ENCODE peak calls at places on chromosome 9, in five cellular contexts. I is suprapubic skin, V is tibial artery, D is body of pancreas, X is ovary. R is an unnamed sample.
A peak's percentile ranks its signal among the peaks of the same experiment; 100 is the strongest.

GRCh38 chr9:86163503-86163902 is 64.1 kb upstream of the GOLM1 start:
- DNase-seq in I (no peak), V (no peak), D (no peak), X (no peak), R (no peak)

GRCh38 chr9:93099551-93100264 is 3.7 kb downstream of the CARD19 start:
- DNase-seq in I (peak; percentile 62), V (peak; percentile 19), D (no peak), X (peak; percentile 20), R (peak; percentile 50)

GRCh38 chr9:93450817-93451761 is at the start of gene FAM120A:
- DNase-seq in I (peak; percentile 83), V (peak; percentile 56), D (peak; percentile 78), X (peak; percentile 73), R (peak; percentile 84)

GRCh38 chr9:129697111-129697955 is 31.9 kb downstream of the PRRX2 start:
- DNase-seq in I (no peak), V (peak; percentile 79), D (peak; percentile 16), X (peak; percentile 74), R (peak; percentile 93)

GRCh38 chr9:98450486-98450885 is 195.0 kb upstream of the TBC1D2 start:
- DNase-seq in I (no peak), V (no peak), D (no peak), X (no peak), R (no peak)

GRCh38 chr9:93600504-93600903 is 24.1 kb downstream of the PHF2 start:
- DNase-seq in I (peak; percentile 70), V (no peak), D (no peak), X (no peak), R (peak; percentile 50)

GRCh38 chr9:744790-745456 is 96.6 kb upstream of the DMRT1 start:
- DNase-seq in I (no peak), V (no peak), D (peak; percentile 97), X (peak; percentile 62), R (peak; percentile 60)

GRCh38 chr9:120439147-120439546 is 140.8 kb downstream of the CDK5RAP2 start:
- DNase-seq in I (no peak), V (no peak), D (no peak), X (no peak), R (no peak)

GRCh38 chr9:70642421-70642820 is 228.0 kb upstream of the KLF9 start:
- DNase-seq in I (no peak), V (no peak), D (no peak), X (no peak), R (no peak)

GRCh38 chr9:125759812-125760134 is 12.6 kb downstream of the PBX3 start:
- DNase-seq in I (no peak), V (no peak), D (no peak), X (no peak), R (no peak)

GRCh38 chr9:75163764-75164163 is 75.5 kb downstream of the OSTF1 start:
- DNase-seq in I (no peak), V (no peak), D (no peak), X (no peak), R (no peak)

GRCh38 chr9:125461501-125462190 is 200.0 kb downstream of the GAPVD1 start:
- DNase-seq in I (no peak), V (no peak), D (no peak), X (no peak), R (no peak)

GRCh38 chr9:94157408-94157801 is 73.1 kb downstream of the PTPDC1 start:
- DNase-seq in I (no peak), V (no peak), D (no peak), X (no peak), R (no peak)

GRCh38 chr9:128065907-128066712 is 1.0 kb downstream of the NAIF1 start:
- DNase-seq in I (no peak), V (no peak), D (no peak), X (peak; percentile 63), R (no peak)

GRCh38 chr9:15349892-15350761 is 43.1 kb upstream of the TTC39B start:
- DNase-seq in I (no peak), V (no peak), D (no peak), X (no peak), R (no peak)

GRCh38 chr9:133563286-133564213 is 29.0 kb downstream of the ADAMTSL2 start:
- DNase-seq in I (no peak), V (no peak), D (no peak), X (peak; percentile 70), R (no peak)

GRCh38 chr9:114813717-114814418 is 8.0 kb upstream of the TNFSF15 start:
- DNase-seq in I (no peak), V (no peak), D (no peak), X (no peak), R (no peak)

GRCh38 chr9:130766031-130766903 is 68.8 kb upstream of the ABL1 start:
- DNase-seq in I (no peak), V (no peak), D (no peak), X (no peak), R (peak; percentile 79)

GRCh38 chr9:120308495-120308894 is 271.5 kb downstream of the CDK5RAP2 start:
- DNase-seq in I (peak; percentile 58), V (no peak), D (no peak), X (no peak), R (no peak)

GRCh38 chr9:125601986-125602385 is 105.0 kb downstream of the MAPKAP1 start:
- DNase-seq in I (no peak), V (no peak), D (no peak), X (no peak), R (no peak)

GRCh38 chr9:75851917-75852316 is 38.6 kb upstream of the PCSK5 start:
- DNase-seq in I (no peak), V (no peak), D (no peak), X (no peak), R (no peak)

GRCh38 chr9:112844771-112845542 is 45.7 kb downstream of the SLC46A2 start:
- DNase-seq in I (peak; percentile 35), V (peak; percentile 73), D (peak; percentile 76), X (peak; percentile 76), R (peak; percentile 95)

GRCh38 chr9:111645806-111646205 is 14.7 kb downstream of the DNAJC25 start:
- DNase-seq in I (no peak), V (no peak), D (no peak), X (no peak), R (no peak)

GRCh38 chr9:120151806-120152205 is 428.2 kb downstream of the CDK5RAP2 start:
- DNase-seq in I (no peak), V (no peak), D (no peak), X (no peak), R (no peak)

GRCh38 chr9:11233693-11234092 is 620.9 kb upstream of the PTPRD start:
- DNase-seq in I (no peak), V (no peak), D (no peak), X (no peak), R (no peak)

GRCh38 chr9:133474853-133475252 is 4.0 kb downstream of the SLC2A6 start:
- DNase-seq in I (no peak), V (no peak), D (no peak), X (no peak), R (no peak)

GRCh38 chr9:2281031-2281802 is 266.1 kb downstream of the SMARCA2 start:
- DNase-seq in I (no peak), V (no peak), D (no peak), X (no peak), R (no peak)

GRCh38 chr9:89153618-89154017 is 25.0 kb downstream of the SHC3 start:
- DNase-seq in I (no peak), V (peak; percentile 47), D (peak; percentile 39), X (no peak), R (no peak)
- H3K27ac ChIP-seq in I (no peak overlapping the region), V (no peak overlapping the region), D (no peak overlapping the region), X (no peak overlapping the region), R (no peak overlapping the region)

GRCh38 chr9:109914280-109915027 is 134.5 kb downstream of the PALM2AKAP2 start:
- DNase-seq in I (no peak), V (no peak), D (no peak), X (no peak), R (no peak)

GRCh38 chr9:109913461-109913810 is 133.4 kb downstream of the PALM2AKAP2 start:
- DNase-seq in I (no peak), V (no peak), D (no peak), X (no peak), R (no peak)

GRCh38 chr9:109910616-109911568 is 130.9 kb downstream of the PALM2AKAP2 start:
- DNase-seq in I (no peak), V (no peak), D (no peak), X (no peak), R (no peak)

GRCh38 chr9:109912082-109912581 is 132.1 kb downstream of the PALM2AKAP2 start:
- DNase-seq in I (no peak), V (no peak), D (no peak), X (no peak), R (no peak)

DNA sequence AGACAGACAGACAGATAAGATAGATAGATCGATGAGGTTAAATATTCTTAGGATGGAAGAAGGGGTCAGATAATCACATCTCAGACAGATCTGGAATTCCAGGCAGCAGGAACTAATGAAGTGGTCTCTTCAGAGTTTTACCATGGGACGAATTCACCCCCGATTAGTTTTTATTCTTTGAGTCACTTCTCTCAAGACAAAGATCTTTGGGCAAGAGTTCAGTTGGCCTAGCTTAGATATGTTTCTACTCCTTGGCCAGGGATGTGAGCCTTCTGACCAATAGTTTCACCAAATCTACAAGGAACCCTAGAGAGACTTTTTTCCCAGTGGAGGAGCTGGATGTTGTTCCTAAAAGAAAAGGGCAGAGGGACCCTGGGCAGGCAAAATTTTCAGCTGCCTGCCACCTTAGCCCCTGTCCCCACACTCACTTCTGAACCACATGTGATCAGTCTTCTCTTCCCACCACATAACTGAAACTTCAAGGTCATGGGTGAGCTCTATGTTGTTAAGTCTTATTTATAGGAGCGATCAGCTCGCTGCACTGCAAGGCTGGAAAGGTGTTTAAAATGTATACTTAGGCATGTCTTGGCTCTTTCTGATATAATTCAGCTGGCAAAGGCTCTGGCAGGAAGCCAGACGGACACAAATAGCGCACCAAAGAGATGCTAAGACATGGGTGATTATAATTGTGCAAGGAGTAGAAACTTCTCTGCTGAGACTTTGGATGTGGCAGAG is 132.9 kb downstream of the PALM2AKAP2 start:
- DNase-seq in I (no peak), V (no peak), D (no peak), X (no peak), R (no peak)
- H3K27ac ChIP-seq in I (peak overlapping the region; percentile 74), V (peak overlapping the region; percentile 38), D (peak overlapping the region; percentile 41), X (no peak overlapping the region), R (peak overlapping the region; percentile 39)

DNA sequence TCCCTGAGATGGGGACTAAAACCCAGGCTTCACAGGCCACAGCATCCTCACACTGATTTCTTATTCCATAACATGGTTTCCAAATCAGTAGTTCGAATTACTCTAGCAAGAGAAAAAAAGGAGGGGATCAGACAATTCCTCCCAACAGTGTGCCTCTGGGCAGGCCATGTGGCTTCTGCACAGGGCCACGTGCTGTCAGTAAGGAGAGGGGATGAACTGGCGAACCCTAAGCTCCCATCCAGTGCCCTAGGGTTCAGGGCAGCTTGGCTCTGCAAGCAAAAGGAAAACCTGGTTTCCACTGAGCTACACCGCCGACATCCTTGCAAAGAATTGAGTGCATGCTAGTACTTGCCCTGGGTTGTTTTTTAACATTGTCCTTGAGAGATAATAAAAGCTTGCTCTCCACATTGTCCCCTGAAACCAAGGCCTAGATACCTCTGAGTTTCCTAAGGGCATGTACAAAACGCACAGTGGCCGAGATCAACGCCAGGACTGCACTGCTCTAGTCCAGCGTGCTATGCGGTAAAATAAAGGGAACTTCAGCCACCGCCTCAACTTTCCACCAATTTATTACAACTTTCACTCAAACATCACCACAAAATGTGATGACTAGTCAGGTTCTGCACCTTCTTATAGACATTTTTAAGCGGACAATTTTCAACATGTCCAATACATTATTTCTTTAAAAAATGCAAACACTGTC is 4.5 kb downstream of the CAMSAP1 start:
- DNase-seq in I (no peak), V (no peak), D (no peak), X (peak; percentile 2), R (no peak)
- H3K27ac ChIP-seq in I (no peak overlapping the region), V (no peak overlapping the region), D (no peak overlapping the region), X (no peak overlapping the region), R (no peak overlapping the region)

GRCh38 chr9:68500457-68501158 is 40.1 kb downstream of the TMEM252 start:
- DNase-seq in I (no peak), V (no peak), D (no peak), X (no peak), R (no peak)
- H3K27ac ChIP-seq in I (no peak overlapping the region), V (peak overlapping the region; percentile 79), D (no peak overlapping the region), X (no peak overlapping the region), R (peak overlapping the region; percentile 100)

GRCh38 chr9:124281934-124282351 is 24.2 kb downstream of the NEK6 start:
- DNase-seq in I (no peak), V (no peak), D (peak; percentile 57), X (no peak), R (no peak)
- H3K27ac ChIP-seq in I (peak overlapping the region; percentile 75), V (peak overlapping the region; percentile 93), D (peak overlapping the region; percentile 80), X (peak overlapping the region; percentile 58), R (peak overlapping the region; percentile 26)